ENCODE peak calls at places on chromosomes 7 and 10, in seven cellular contexts. One of them, this sample, is unnamed.

GRCh38 chr10:107728807-107729206 is 564.3 kb upstream of the SORCS1 start:
- DNase-seq in cardiac muscle cell: no peak
- DNase-seq in dorsolateral prefrontal cortex: no peak
- DNase-seq in mucosa of descending colon: peak; percentile 27
- DNase-seq in thyroid gland: no peak
- DNase-seq in Calu3: peak; percentile 1
- DNase-seq in heart right ventricle: no peak
- DNase-seq in this sample: no peak

GRCh38 chr7:2274666-2275065 is 32.6 kb downstream of the NUDT1 start:
- DNase-seq in cardiac muscle cell: no peak
- DNase-seq in dorsolateral prefrontal cortex: no peak
- DNase-seq in mucosa of descending colon: no peak
- DNase-seq in thyroid gland: no peak
- DNase-seq in Calu3: no peak
- DNase-seq in heart right ventricle: no peak
- DNase-seq in this sample: no peak

GRCh38 chr7:35817930-35818329 is 17.1 kb downstream of the SEPTIN7 start:
- DNase-seq in cardiac muscle cell: no peak
- DNase-seq in dorsolateral prefrontal cortex: no peak
- DNase-seq in mucosa of descending colon: no peak
- DNase-seq in thyroid gland: no peak
- DNase-seq in Calu3: no peak
- DNase-seq in heart right ventricle: no peak
- DNase-seq in this sample: no peak

GRCh38 chr10:48612241-48612943 is 7.5 kb upstream of the ARHGAP22 start:
- DNase-seq in cardiac muscle cell: no peak
- DNase-seq in dorsolateral prefrontal cortex: no peak
- DNase-seq in mucosa of descending colon: no peak
- DNase-seq in thyroid gland: no peak
- DNase-seq in Calu3: no peak
- DNase-seq in heart right ventricle: no peak
- DNase-seq in this sample: no peak

GRCh38 chr10:102435529-102436233 is 3.3 kb upstream of the CUEDC2 start:
- DNase-seq in cardiac muscle cell: no peak
- DNase-seq in dorsolateral prefrontal cortex: no peak
- DNase-seq in mucosa of descending colon: no peak
- DNase-seq in thyroid gland: no peak
- DNase-seq in Calu3: no peak
- DNase-seq in heart right ventricle: no peak
- DNase-seq in this sample: no peak

GRCh38 chr7:102089175-102090098 is 197.2 kb upstream of the SH2B2 start:
- DNase-seq in cardiac muscle cell: no peak
- DNase-seq in dorsolateral prefrontal cortex: no peak
- DNase-seq in mucosa of descending colon: no peak
- DNase-seq in thyroid gland: no peak
- DNase-seq in Calu3: no peak
- DNase-seq in heart right ventricle: no peak
- DNase-seq in this sample: no peak

GRCh38 chr7:22566176-22566575 is 66.2 kb upstream of the STEAP1B start:
- DNase-seq in cardiac muscle cell: no peak
- DNase-seq in dorsolateral prefrontal cortex: no peak
- DNase-seq in mucosa of descending colon: peak; percentile 36
- DNase-seq in thyroid gland: no peak
- DNase-seq in Calu3: peak; percentile 58
- DNase-seq in heart right ventricle: no peak
- DNase-seq in this sample: no peak

GRCh38 chr10:88987840-88988239 is 2.8 kb upstream of the FAS start:
- DNase-seq in cardiac muscle cell: no peak
- DNase-seq in dorsolateral prefrontal cortex: no peak
- DNase-seq in mucosa of descending colon: no peak
- DNase-seq in thyroid gland: no peak
- DNase-seq in Calu3: no peak
- DNase-seq in heart right ventricle: no peak
- DNase-seq in this sample: no peak

GRCh38 chr7:618539-619355 is 99.1 kb upstream of the PDGFA start:
- DNase-seq in cardiac muscle cell: no peak
- DNase-seq in dorsolateral prefrontal cortex: no peak
- DNase-seq in mucosa of descending colon: peak; percentile 79
- DNase-seq in thyroid gland: no peak
- DNase-seq in Calu3: no peak
- DNase-seq in heart right ventricle: no peak
- DNase-seq in this sample: no peak

GRCh38 chr10:80471715-80472233 is 17.7 kb downstream of the TSPAN14 start:
- DNase-seq in cardiac muscle cell: no peak
- DNase-seq in dorsolateral prefrontal cortex: no peak
- DNase-seq in mucosa of descending colon: no peak
- DNase-seq in thyroid gland: peak; percentile 28
- DNase-seq in Calu3: peak; percentile 73
- DNase-seq in heart right ventricle: no peak
- DNase-seq in this sample: no peak

GRCh38 chr7:101739757-101740398 is 77.5 kb upstream of the CUX1 start:
- DNase-seq in cardiac muscle cell: no peak
- DNase-seq in dorsolateral prefrontal cortex: no peak
- DNase-seq in mucosa of descending colon: no peak
- DNase-seq in thyroid gland: peak; percentile 60
- DNase-seq in Calu3: peak; percentile 54
- DNase-seq in heart right ventricle: no peak
- DNase-seq in this sample: no peak

GRCh38 chr7:151792671-151793070 is 84.2 kb downstream of the PRKAG2 start:
- DNase-seq in cardiac muscle cell: no peak
- DNase-seq in dorsolateral prefrontal cortex: no peak
- DNase-seq in mucosa of descending colon: no peak
- DNase-seq in thyroid gland: no peak
- DNase-seq in Calu3: no peak
- DNase-seq in heart right ventricle: no peak
- DNase-seq in this sample: no peak

GRCh38 chr7:77425151-77426051 is 9.3 kb upstream of the GSAP start:
- DNase-seq in cardiac muscle cell: peak; percentile 60
- DNase-seq in dorsolateral prefrontal cortex: no peak
- DNase-seq in mucosa of descending colon: no peak
- DNase-seq in thyroid gland: no peak
- DNase-seq in Calu3: no peak
- DNase-seq in heart right ventricle: no peak
- DNase-seq in this sample: no peak

GRCh38 chr10:4051011-4051407 is 266.0 kb upstream of the KLF6 start:
- DNase-seq in cardiac muscle cell: no peak
- DNase-seq in dorsolateral prefrontal cortex: no peak
- DNase-seq in mucosa of descending colon: peak; percentile 41
- DNase-seq in thyroid gland: no peak
- DNase-seq in Calu3: no peak
- DNase-seq in heart right ventricle: no peak
- DNase-seq in this sample: no peak

GRCh38 chr10:13270877-13271551 is 28.9 kb downstream of the PHYH start:
- DNase-seq in cardiac muscle cell: no peak
- DNase-seq in dorsolateral prefrontal cortex: no peak
- DNase-seq in mucosa of descending colon: peak; percentile 35
- DNase-seq in thyroid gland: no peak
- DNase-seq in Calu3: no peak
- DNase-seq in heart right ventricle: no peak
- DNase-seq in this sample: no peak

GRCh38 chr7:73758581-73759138 is 11.4 kb downstream of the CLDN3 start:
- DNase-seq in cardiac muscle cell: no peak
- DNase-seq in dorsolateral prefrontal cortex: no peak
- DNase-seq in mucosa of descending colon: peak; percentile 82
- DNase-seq in thyroid gland: peak; percentile 49
- DNase-seq in Calu3: peak; percentile 13
- DNase-seq in heart right ventricle: no peak
- DNase-seq in this sample: no peak

GRCh38 chr10:78556-78955 is 29.5 kb upstream of the TUBB8 start:
- DNase-seq in cardiac muscle cell: no peak
- DNase-seq in dorsolateral prefrontal cortex: no peak
- DNase-seq in mucosa of descending colon: no peak
- DNase-seq in thyroid gland: no peak
- DNase-seq in Calu3: no peak
- DNase-seq in heart right ventricle: no peak
- DNase-seq in this sample: no peak

GRCh38 chr7:80346704-80347103 is 165.2 kb downstream of the GNAT3 start:
- DNase-seq in cardiac muscle cell: no peak
- DNase-seq in dorsolateral prefrontal cortex: no peak
- DNase-seq in mucosa of descending colon: no peak
- DNase-seq in thyroid gland: no peak
- DNase-seq in Calu3: no peak
- DNase-seq in heart right ventricle: no peak
- DNase-seq in this sample: no peak

DNA sequence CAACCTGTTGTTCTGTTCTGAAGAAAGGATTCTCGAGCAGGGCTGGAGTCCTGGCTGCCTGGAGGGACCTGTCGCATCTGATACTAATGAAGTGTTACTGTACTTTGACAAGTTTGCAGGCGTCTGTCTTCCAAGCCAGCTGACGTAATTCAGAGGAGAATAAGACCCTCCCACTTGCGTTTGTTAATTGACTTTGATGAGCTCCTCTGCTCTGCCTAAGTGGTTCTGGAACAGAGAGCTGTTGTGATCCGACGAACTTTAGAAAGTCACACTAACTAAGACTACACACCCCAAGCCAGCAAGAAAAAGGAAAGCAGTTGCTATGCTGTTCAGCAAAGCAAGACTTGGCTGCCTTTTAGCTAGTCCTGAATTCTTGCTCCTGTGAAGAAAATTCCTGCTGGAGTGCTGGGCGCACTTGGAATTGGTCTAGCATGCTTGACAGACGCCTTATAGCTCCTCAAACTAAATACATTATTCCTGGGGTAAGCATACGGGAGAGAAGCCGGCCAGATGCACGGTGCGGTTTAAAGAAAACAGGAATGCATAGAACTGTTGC is 200.3 kb downstream of the CACNB2 start:
- DNase-seq in cardiac muscle cell: peak; percentile 67
- DNase-seq in dorsolateral prefrontal cortex: no peak
- DNase-seq in mucosa of descending colon: no peak
- DNase-seq in thyroid gland: peak; percentile 32
- DNase-seq in Calu3: no peak
- DNase-seq in heart right ventricle: peak; percentile 29
- DNase-seq in this sample: no peak
- TF ChIP-seq CTCF in cardiac muscle cell: no peak
- TF ChIP-seq CTCF in dorsolateral prefrontal cortex: no peak
- TF ChIP-seq CTCF in mucosa of descending colon: no peak
- TF ChIP-seq CTCF in thyroid gland: no peak
- TF ChIP-seq CTCF in Calu3: no peak
- TF ChIP-seq CTCF in heart right ventricle: no peak
- TF ChIP-seq CTCF in this sample: no peak

DNA sequence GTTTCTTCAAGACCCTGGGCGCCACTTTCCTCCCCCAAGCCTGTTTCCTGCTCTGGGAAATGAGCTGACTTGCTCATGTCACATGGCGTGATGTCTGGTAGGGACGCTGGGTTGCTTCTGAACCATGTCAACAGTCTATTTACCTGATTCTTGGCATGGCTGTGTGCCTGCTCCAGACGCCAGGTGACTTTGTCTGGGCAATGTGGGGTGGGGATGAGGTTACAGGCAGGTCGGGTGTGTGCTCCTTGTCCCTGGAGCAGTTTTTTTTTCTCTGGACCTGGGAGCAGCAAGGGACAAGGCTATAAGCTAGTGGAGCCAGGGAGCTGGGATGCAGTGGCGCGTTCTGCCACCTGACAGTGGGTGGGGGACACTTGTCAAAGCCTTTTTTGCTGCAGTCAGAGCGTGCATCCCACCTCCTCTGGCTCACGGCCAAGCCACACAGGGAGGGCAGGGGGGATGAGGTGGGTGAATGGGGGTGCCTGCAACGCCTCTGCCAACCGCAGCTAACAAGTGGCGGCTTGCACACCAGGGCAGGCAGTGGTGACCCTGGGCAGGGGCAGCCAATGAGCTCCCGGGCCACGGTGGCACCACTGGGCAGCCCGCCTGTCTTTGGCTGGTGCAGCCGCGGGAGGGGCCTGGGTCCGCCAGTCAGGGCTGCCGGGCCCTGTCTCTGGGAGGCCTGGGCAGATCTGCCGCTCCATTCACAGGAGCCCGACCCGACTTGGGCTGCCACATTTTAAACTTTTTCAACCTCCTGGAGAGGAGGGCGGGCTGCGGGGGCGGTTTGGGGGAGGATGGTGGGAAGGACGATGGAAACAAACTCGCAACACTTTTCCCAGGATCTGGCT is 22.9 kb downstream of the DNAJB12 start:
- DNase-seq in cardiac muscle cell: peak; percentile 89
- DNase-seq in dorsolateral prefrontal cortex: peak; percentile 92
- DNase-seq in mucosa of descending colon: peak; percentile 82
- DNase-seq in thyroid gland: peak; percentile 96
- DNase-seq in Calu3: peak; percentile 100
- DNase-seq in heart right ventricle: peak; percentile 83
- DNase-seq in this sample: no peak
- TF ChIP-seq CTCF in cardiac muscle cell: no peak
- TF ChIP-seq CTCF in dorsolateral prefrontal cortex: peak; percentile 38
- TF ChIP-seq CTCF in mucosa of descending colon: no peak
- TF ChIP-seq CTCF in thyroid gland: peak; percentile 72
- TF ChIP-seq CTCF in Calu3: peak; percentile 66
- TF ChIP-seq CTCF in heart right ventricle: peak; percentile 45
- TF ChIP-seq CTCF in this sample: no peak

GRCh38 chr7:131931368-131931767 is 374.9 kb upstream of the PODXL start:
- DNase-seq in cardiac muscle cell: no peak
- DNase-seq in dorsolateral prefrontal cortex: no peak
- DNase-seq in mucosa of descending colon: no peak
- DNase-seq in thyroid gland: no peak
- DNase-seq in Calu3: no peak
- DNase-seq in heart right ventricle: no peak
- DNase-seq in this sample: no peak

GRCh38 chr7:131934452-131934851 is 378.0 kb upstream of the PODXL start:
- DNase-seq in cardiac muscle cell: no peak
- DNase-seq in dorsolateral prefrontal cortex: no peak
- DNase-seq in mucosa of descending colon: no peak
- DNase-seq in thyroid gland: no peak
- DNase-seq in Calu3: peak; percentile 37
- DNase-seq in heart right ventricle: no peak
- DNase-seq in this sample: no peak

GRCh38 chr7:131935180-131935579 is 378.8 kb upstream of the PODXL start:
- DNase-seq in cardiac muscle cell: no peak
- DNase-seq in dorsolateral prefrontal cortex: no peak
- DNase-seq in mucosa of descending colon: no peak
- DNase-seq in thyroid gland: no peak
- DNase-seq in Calu3: peak; percentile 15
- DNase-seq in heart right ventricle: no peak
- DNase-seq in this sample: no peak

GRCh38 chr7:131933890-131934289 is 377.5 kb upstream of the PODXL start:
- DNase-seq in cardiac muscle cell: no peak
- DNase-seq in dorsolateral prefrontal cortex: no peak
- DNase-seq in mucosa of descending colon: no peak
- DNase-seq in thyroid gland: no peak
- DNase-seq in Calu3: no peak
- DNase-seq in heart right ventricle: no peak
- DNase-seq in this sample: no peak

GRCh38 chr7:131932271-131932670 is 375.8 kb upstream of the PODXL start:
- DNase-seq in cardiac muscle cell: no peak
- DNase-seq in dorsolateral prefrontal cortex: no peak
- DNase-seq in mucosa of descending colon: no peak
- DNase-seq in thyroid gland: no peak
- DNase-seq in Calu3: no peak
- DNase-seq in heart right ventricle: no peak
- DNase-seq in this sample: no peak
- TF ChIP-seq CTCF in cardiac muscle cell: no peak
- TF ChIP-seq CTCF in dorsolateral prefrontal cortex: no peak
- TF ChIP-seq CTCF in mucosa of descending colon: no peak
- TF ChIP-seq CTCF in thyroid gland: no peak
- TF ChIP-seq CTCF in Calu3: no peak
- TF ChIP-seq CTCF in heart right ventricle: no peak
- TF ChIP-seq CTCF in this sample: peak; percentile 1

DNA sequence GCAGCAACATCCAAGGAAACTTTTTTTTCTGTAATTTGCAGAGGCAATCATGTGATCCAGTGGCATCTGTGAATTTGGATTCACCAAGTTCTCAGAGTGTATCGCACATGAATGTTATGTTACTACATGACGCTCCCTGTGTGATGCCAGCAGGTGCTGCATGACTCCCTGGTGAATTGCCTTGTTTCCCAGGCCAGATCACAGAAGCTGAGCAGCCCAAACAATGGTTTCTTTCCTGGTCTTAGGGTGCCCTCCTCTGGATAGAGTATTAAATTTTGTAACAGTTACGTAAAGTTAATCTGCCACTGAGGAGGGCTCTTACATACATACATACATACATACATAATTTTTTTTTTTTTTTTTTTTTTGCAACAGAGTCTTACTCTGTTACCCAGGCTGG is 3.6 kb downstream of the ZSCAN21 start:
- DNase-seq in cardiac muscle cell: peak; percentile 35
- DNase-seq in dorsolateral prefrontal cortex: peak; percentile 46
- DNase-seq in mucosa of descending colon: peak; percentile 64
- DNase-seq in thyroid gland: peak; percentile 5
- DNase-seq in Calu3: peak; percentile 40
- DNase-seq in heart right ventricle: no peak
- DNase-seq in this sample: peak; percentile 40
- TF ChIP-seq CTCF in cardiac muscle cell: peak; percentile 22
- TF ChIP-seq CTCF in dorsolateral prefrontal cortex: peak; percentile 59
- TF ChIP-seq CTCF in mucosa of descending colon: no peak
- TF ChIP-seq CTCF in thyroid gland: no peak
- TF ChIP-seq CTCF in Calu3: no peak
- TF ChIP-seq CTCF in heart right ventricle: peak; percentile 39
- TF ChIP-seq CTCF in this sample: no peak

This sample was measured in WERI-Rb-1.